ENCODE peak calls at places on chromosomes 3 and 15, in four cellular contexts. X is mammary epithelial cell; A is CD8-positive, alpha-beta T cell; Y is HCT116. J is an unnamed sample. For H3K4me1, the result is how much of the 10 kb centered on the place peaks cover.

GRCh38 chr15:40398413-40398873 is 7.2 kb upstream of the IVD start:
- DNase-seq in A (no peak), X (no peak), Y (no peak), J (no peak)

GRCh38 chr3:123329636-123330340 is 119.1 kb downstream of the ADCY5 start:
- DNase-seq in Y (no peak), X (no peak), A (no peak), J (no peak)

GRCh38 chr3:128335621-128336296 is 130.9 kb downstream of the DNAJB8 start:
- DNase-seq in A (no peak), Y (no peak), X (peak), J (no peak)

GRCh38 chr3:54427501-54427900 is 305.1 kb downstream of the CACNA2D3 start:
- DNase-seq in Y (no peak), X (no peak), A (no peak), J (no peak)

GRCh38 chr15:83892498-83892897 is 238.6 kb downstream of the ADAMTSL3 start:
- DNase-seq in X (no peak), Y (no peak), A (no peak), J (no peak)

GRCh38 chr3:33957176-33957575 is 158.7 kb downstream of the PDCD6IP start:
- DNase-seq in X (no peak), Y (no peak), A (no peak), J (no peak)

GRCh38 chr3:15108082-15108545 is 9.2 kb upstream of the RBSN start:
- DNase-seq in X (peak), A (peak), Y (peak), J (peak)

GRCh38 chr3:161423911-161424522 is 52.7 kb upstream of the SPTSSB start:
- DNase-seq in X (peak), Y (peak), A (no peak), J (no peak)

GRCh38 chr15:81608309-81608829 is 234.4 kb upstream of the TMC3 start:
- DNase-seq in A (no peak), X (no peak), Y (no peak), J (no peak)

GRCh38 chr3:58175429-58176184 is 35.2 kb downstream of the DNASE1L3 start:
- DNase-seq in A (no peak), X (no peak), Y (no peak), J (peak)

GRCh38 chr3:10357592-10358308 is 36.8 kb upstream of the SEC13 start:
- DNase-seq in A (no peak), X (peak), Y (no peak), J (peak)

GRCh38 chr3:189132125-189132744 is 39.5 kb upstream of the TPRG1 start:
- DNase-seq in X (peak), A (peak), Y (peak), J (peak)

GRCh38 chr3:107345968-107346367 is 31.3 kb upstream of the CCDC54 start:
- DNase-seq in X (no peak), A (no peak), Y (no peak), J (no peak)

GRCh38 chr15:92839696-92840095 is 60.4 kb upstream of the CHD2 start:
- DNase-seq in X (no peak), Y (no peak), A (no peak), J (no peak)

GRCh38 chr3:136305879-136306278 is 55.7 kb downstream of the PCCB start:
- DNase-seq in Y (peak), X (peak), A (no peak), J (no peak)

GRCh38 chr3:80445641-80446040 is 677.8 kb upstream of the ROBO1 start:
- DNase-seq in A (no peak), X (no peak), Y (no peak), J (no peak)

GRCh38 chr3:176734146-176734545 is 463.1 kb downstream of the TBL1XR1 start:
- DNase-seq in A (no peak), X (no peak), Y (no peak), J (no peak)

GRCh38 chr15:74036271-74037170 is 42.0 kb downstream of the PML start:
- DNase-seq in Y (peak), X (peak), A (no peak), J (peak)

GRCh38 chr15:79090487-79091203 is at the start of gene RASGRF1:
- DNase-seq in X (peak), A (no peak), Y (no peak), J (no peak)

GRCh38 chr3:77718326-77718725 is 678.4 kb downstream of the ROBO2 start:
- DNase-seq in Y (no peak), X (no peak), A (no peak), J (no peak)

GRCh38 chr3:104437131-104437750 is 929.5 kb upstream of the ALCAM start:
- DNase-seq in Y (peak), A (no peak), X (peak), J (no peak)

GRCh38 chr3:43259626-43260025 is 26.7 kb upstream of the SNRK start:
- DNase-seq in Y (no peak), A (no peak), X (peak), J (no peak)

GRCh38 chr15:81184188-81184587 is 12.5 kb upstream of the IL16 start:
- DNase-seq in X (no peak), Y (no peak), A (no peak), J (no peak)

GRCh38 chr15:58115692-58116091 is 22.5 kb upstream of the AQP9 start:
- DNase-seq in X (peak), A (no peak), Y (peak), J (no peak)

GRCh38 chr3:196144383-196145105 is 62.7 kb upstream of the TFRC start:
- DNase-seq in A (no peak), Y (no peak), X (peak), J (no peak)

GRCh38 chr15:77225088-77225487 is 154.2 kb upstream of the TSPAN3 start:
- DNase-seq in A (no peak), X (no peak), Y (no peak), J (no peak)

GRCh38 chr3:155504682-155505081 is 211.2 kb upstream of the STRIT1 start:
- DNase-seq in A (no peak), X (no peak), Y (no peak), J (no peak)

GRCh38 chr3:16207031-16207430 is 32.6 kb downstream of the GALNT15 start:
- DNase-seq in X (no peak), Y (no peak), A (no peak), J (peak)

GRCh38 chr3:66224220-66224619 is 3.4 kb downstream of the SLC25A26 start:
- DNase-seq in A (no peak), X (peak), Y (no peak), J (no peak)

GRCh38 chr3:18443670-18444596 is 18.8 kb upstream of the SATB1 start:
- DNase-seq in A (peak), X (no peak), Y (no peak), J (no peak)

GRCh38 chr3:102346897-102347296 is 87.9 kb upstream of the ZPLD1 start:
- DNase-seq in A (no peak), Y (no peak), X (peak), J (no peak)
- H3K4me1 ChIP-seq in A (under half), Y (under half), X (under half), J (under half)

GRCh38 chr3:50303038-50303815 is at the start of gene HYAL1:
- DNase-seq in X (no peak), A (no peak), Y (peak), J (no peak)

GRCh38 chr3:50302095-50303037 is 1.0 kb downstream of the HYAL1 start:
- DNase-seq in Y (no peak), A (no peak), X (no peak), J (no peak)

GRCh38 chr3:50300681-50301254 is 1.6 kb upstream of the HYAL3 start:
- DNase-seq in A (no peak), Y (no peak), X (no peak), J (no peak)

GRCh38 chr3:50299929-50300680 is 900 bp upstream of the HYAL3 start:
- DNase-seq in Y (no peak), A (no peak), X (peak), J (no peak)

GRCh38 chr3:50304601-50305000 is 1.2 kb upstream of the HYAL1 start:
- DNase-seq in A (no peak), Y (no peak), X (peak), J (no peak)
- H3K27ac ChIP-seq in A (no peak), Y (no peak), X (no peak), J (no peak)

GRCh38 chr3:170425491-170426239 is 7.0 kb downstream of the CLDN11 start:
- DNase-seq in Y (no peak), A (no peak), X (no peak), J (no peak)
- H3K4me1 ChIP-seq in Y (under half), A (under half), X (under half), J (under half)

GRCh38 chr3:193790086-193790990 is 197.3 kb downstream of the OPA1 start:
- DNase-seq in A (no peak), Y (no peak), X (no peak), J (no peak)
- H3K27ac ChIP-seq in A (no peak), Y (no peak), X (no peak), J (no peak)

DNA sequence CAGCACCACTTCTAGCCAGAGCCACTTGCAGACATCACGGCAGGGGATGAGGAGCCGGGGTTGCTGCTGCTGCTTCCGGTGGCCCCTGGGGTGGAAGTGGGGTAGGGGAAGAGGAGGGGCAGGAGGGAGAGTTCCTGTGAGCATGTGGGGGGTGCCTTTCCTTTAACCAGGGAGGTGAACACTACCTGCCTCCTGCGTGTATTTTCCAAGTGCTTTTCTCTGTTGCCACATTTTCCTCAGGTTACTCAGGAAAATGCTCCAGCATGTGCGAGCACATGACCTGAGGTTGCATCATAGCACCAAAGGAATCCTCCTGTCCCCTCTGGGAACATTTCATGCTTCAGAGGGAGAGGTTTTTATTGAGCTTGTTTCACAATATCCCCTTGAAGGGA is 12.2 kb upstream of the SACM1L start:
- DNase-seq in Y (no peak), A (peak), X (peak), J (no peak)
- H3K4me1 ChIP-seq in Y (under half), A (under half), X (under half), J (under half)

GRCh38 chr3:30804983-30805382 is 89.5 kb downstream of the GADL1 start:
- DNase-seq in Y (no peak), A (no peak), X (no peak), J (no peak)

GRCh38 chr3:30811174-30811795 is 83.2 kb downstream of the GADL1 start:
- DNase-seq in Y (no peak), X (no peak), A (no peak), J (no peak)

GRCh38 chr3:30810617-30811016 is 83.8 kb downstream of the GADL1 start:
- DNase-seq in Y (no peak), X (no peak), A (no peak), J (no peak)

DNA sequence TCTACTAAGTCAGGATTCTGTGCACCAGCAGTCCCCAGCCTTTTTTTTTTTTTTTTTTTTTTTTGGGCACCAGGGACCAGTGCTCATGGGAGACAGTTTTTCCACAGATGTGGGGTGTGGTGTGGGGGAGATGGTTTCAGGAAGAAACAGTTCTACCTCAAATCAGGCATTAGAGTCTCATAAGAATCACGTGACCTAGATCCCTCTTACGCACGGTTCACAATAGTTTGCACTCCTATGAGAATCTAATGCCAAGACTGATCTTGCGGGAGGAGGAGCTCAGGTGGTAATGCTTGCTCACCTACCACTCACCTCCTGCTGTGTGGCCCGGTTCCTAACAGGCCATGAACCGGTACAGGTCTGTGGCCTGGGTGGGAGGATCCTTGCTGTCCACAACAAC is 88.8 kb downstream of the GADL1 start:
- DNase-seq in X (no peak), Y (no peak), A (no peak), J (no peak)
- H3K27ac ChIP-seq in X (no peak), Y (no peak), A (no peak), J (no peak)

DNA sequence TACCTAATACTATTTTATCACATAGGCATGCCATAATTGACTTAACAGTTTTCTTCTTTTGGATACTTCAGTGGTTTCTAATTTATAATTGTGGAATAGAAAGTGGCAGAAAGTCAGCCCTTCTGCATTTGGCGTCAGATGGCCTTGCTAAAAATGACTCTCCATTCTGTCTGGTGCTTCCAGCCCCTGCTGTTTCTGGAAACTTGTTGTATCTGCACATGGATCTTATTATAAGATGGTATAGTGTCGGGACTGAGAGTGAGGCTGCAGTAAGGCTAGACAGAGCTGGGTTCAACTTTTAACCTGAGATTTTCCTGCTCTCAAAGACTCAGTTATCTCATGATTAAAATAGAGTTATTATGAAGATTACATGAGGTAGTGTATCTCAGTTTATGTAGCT is 74.8 kb upstream of the WDR72 start:
- DNase-seq in Y (no peak), X (no peak), A (no peak), J (no peak)
- H3K4me1 ChIP-seq in Y (under half), X (under half), A (under half), J (under half)

GRCh38 chr15:65221708-65222107 is 10.4 kb upstream of the CILP start:
- DNase-seq in Y (no peak), A (no peak), X (no peak), J (no peak)
- H3K27ac ChIP-seq in Y (no peak), A (no peak), X (no peak), J (no peak)

GRCh38 chr15:96325579-96326331 is 4.7 kb upstream of the NR2F2 start:
- DNase-seq in X (peak), Y (no peak), A (no peak), J (peak)
- H3K4me1 ChIP-seq in X (under half), Y (under half), A (under half), J (under half)

GRCh38 chr15:68640791-68641331 is 62.1 kb downstream of the CORO2B start:
- DNase-seq in Y (no peak), A (no peak), X (peak), J (no peak)
- H3K27ac ChIP-seq in Y (no peak), A (no peak), X (peak), J (no peak)

J was measured in SJSA1.